ENCODE peak calls at places on chromosomes 2 and 18, in four cellular contexts. U, Q, E and P are unnamed samples.

GRCh38 chr2:59297829-59298228 is 1056.7 kb upstream of the FANCL start:
- DNase-seq in U (no peak), Q (no peak), E (no peak), P (no peak)

GRCh38 chr2:48305569-48305968 is 224.4 kb upstream of the STON1 start:
- DNase-seq in U (no peak), Q (no peak), E (no peak), P (no peak)

GRCh38 chr2:149606251-149606811 is 18.8 kb upstream of the MMADHC start:
- DNase-seq in U (no peak), Q (no peak), E (no peak), P (no peak)

GRCh38 chr2:1791670-1792069 is 47.4 kb upstream of the PXDN start:
- DNase-seq in U (no peak), Q (no peak), E (no peak), P (no peak)

GRCh38 chr2:224901121-224901676 is 141.1 kb downstream of the DOCK10 start:
- DNase-seq in U (no peak), Q (no peak), E (no peak), P (no peak)

GRCh38 chr2:17757321-17757720 is 3.4 kb downstream of the GEN1 start:
- DNase-seq in U (no peak), Q (peak; percentile 29), E (no peak), P (no peak)

GRCh38 chr2:210363876-210364275 is 48.9 kb upstream of the MYL1 start:
- DNase-seq in U (no peak), Q (no peak), E (no peak), P (no peak)

GRCh38 chr2:219968685-219969345 is 341.4 kb downstream of the SLC4A3 start:
- DNase-seq in U (no peak), Q (no peak), E (no peak), P (no peak)

GRCh38 chr2:35428548-35428947 is 927.0 kb upstream of the CRIM1 start:
- DNase-seq in U (peak; percentile 60), Q (peak; percentile 10), E (peak; percentile 32), P (peak; percentile 25)

GRCh38 chr2:241218131-241219029 is 29.9 kb downstream of the ANO7 start:
- DNase-seq in U (peak; percentile 85), Q (peak; percentile 51), E (peak; percentile 55), P (peak; percentile 34)

GRCh38 chr18:9952633-9953416 is 39.0 kb downstream of the VAPA start:
- DNase-seq in U (no peak), Q (no peak), E (no peak), P (no peak)

GRCh38 chr2:110688594-110689091 is 10.8 kb upstream of the BUB1 start:
- DNase-seq in U (peak; percentile 90), Q (no peak), E (no peak), P (no peak)

GRCh38 chr2:111118455-111119003 is 2.2 kb upstream of the BCL2L11 start:
- DNase-seq in U (peak; percentile 63), Q (no peak), E (no peak), P (peak; percentile 55)

GRCh38 chr18:37889963-37890362 is 324.4 kb upstream of the CELF4 start:
- DNase-seq in U (peak; percentile 9), Q (no peak), E (no peak), P (no peak)

GRCh38 chr2:178804791-178805190 is 2.4 kb downstream of the TTN start:
- DNase-seq in U (peak; percentile 43), Q (no peak), E (no peak), P (no peak)

GRCh38 chr2:100857915-100858314 is 38.0 kb downstream of the NPAS2 start:
- DNase-seq in U (no peak), Q (no peak), E (no peak), P (no peak)

GRCh38 chr2:226600184-226600583 is 199.4 kb downstream of the IRS1 start:
- DNase-seq in U (no peak), Q (no peak), E (no peak), P (no peak)

GRCh38 chr2:45541450-45541849 is 69.6 kb downstream of the SRBD1 start:
- DNase-seq in U (no peak), Q (no peak), E (no peak), P (no peak)

GRCh38 chr2:188181439-188181838 is 110.2 kb upstream of the GULP1 start:
- DNase-seq in U (peak; percentile 61), Q (no peak), E (no peak), P (no peak)

GRCh38 chr2:23492941-23493340 is 108.0 kb downstream of the KLHL29 start:
- DNase-seq in U (no peak), Q (no peak), E (no peak), P (no peak)

DNA sequence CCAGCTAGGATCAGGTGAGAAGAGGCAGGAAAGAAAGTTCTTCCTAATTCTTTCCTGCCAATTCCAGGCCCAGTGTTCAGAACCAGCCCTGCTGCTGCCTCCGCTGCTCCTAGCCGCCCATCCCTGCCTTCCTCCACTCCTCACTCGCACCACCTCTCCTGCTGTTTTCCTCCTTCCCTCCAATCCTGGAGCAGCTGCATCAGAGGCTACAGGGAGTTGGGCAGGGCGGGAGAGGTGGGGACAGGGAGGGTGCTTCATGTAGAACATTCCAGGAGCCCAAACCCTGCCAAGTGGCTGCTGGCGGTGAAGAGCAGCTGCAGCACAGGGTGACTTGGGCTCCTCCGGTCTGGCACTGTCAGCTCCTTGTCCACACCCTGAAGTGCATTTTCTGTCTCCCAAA is 176.3 kb downstream of the TNS1 start:
- DNase-seq in U (no peak), Q (peak; percentile 49), E (no peak), P (peak; percentile 47)
- H3K36me3 ChIP-seq in U (no peaks in the 10 kb centered on the region), Q (no peaks in the 10 kb centered on the region), E (peaks cover 48% of the 10 kb centered on the region), P (no peaks in the 10 kb centered on the region)

GRCh38 chr2:42190191-42190590 is 21.0 kb downstream of the EML4 start:
- DNase-seq in U (no peak), Q (no peak), E (no peak), P (no peak)
- H3K4me1 ChIP-seq in U (peaks cover 5% of the 10 kb centered on the region), Q (peaks cover 27% of the 10 kb centered on the region), E (peaks cover 92% of the 10 kb centered on the region), P (no peaks in the 10 kb centered on the region)

GRCh38 chr2:40432916-40433315 is 19.0 kb downstream of the SLC8A1 start:
- DNase-seq in U (no peak), Q (no peak), E (no peak), P (no peak)

GRCh38 chr2:40434638-40435296 is 17.1 kb downstream of the SLC8A1 start:
- DNase-seq in U (no peak), Q (no peak), E (no peak), P (no peak)

GRCh38 chr2:40436093-40436475 is 15.8 kb downstream of the SLC8A1 start:
- DNase-seq in U (no peak), Q (no peak), E (no peak), P (no peak)

GRCh38 chr2:40433739-40434138 is 18.2 kb downstream of the SLC8A1 start:
- DNase-seq in U (no peak), Q (no peak), E (no peak), P (no peak)

GRCh38 chr2:40435426-40436092 is 16.3 kb downstream of the SLC8A1 start:
- DNase-seq in U (no peak), Q (no peak), E (no peak), P (no peak)
- H3K27ac ChIP-seq in U (no peak overlapping the region), Q (peak overlapping the region; percentile 34), E (peak overlapping the region; percentile 41), P (no peak overlapping the region)

DNA sequence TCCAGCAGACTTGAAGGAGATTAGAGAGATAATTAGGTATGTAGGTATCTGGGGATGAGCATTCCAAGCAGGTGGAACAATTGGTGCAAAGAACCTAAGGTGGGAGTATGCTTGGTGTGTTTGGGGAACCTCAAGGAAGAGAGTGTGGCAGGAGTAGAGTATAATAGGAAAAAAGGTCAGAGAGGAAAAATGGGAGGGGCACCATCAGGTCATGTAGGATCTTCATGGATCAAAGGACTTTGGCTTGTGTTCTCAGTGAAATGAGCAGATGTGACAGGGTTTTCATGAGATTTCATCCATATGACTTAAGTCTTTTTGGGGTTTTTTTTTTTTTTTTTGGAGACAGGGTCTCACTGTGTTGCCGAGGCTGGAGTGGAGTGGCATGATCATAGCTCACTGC is 47.3 kb downstream of the RBBP8 start:
- DNase-seq in U (no peak), Q (no peak), E (no peak), P (no peak)
- H3K36me3 ChIP-seq in U (peaks cover 22% of the 10 kb centered on the region), Q (no peaks in the 10 kb centered on the region), E (peaks cover 15% of the 10 kb centered on the region), P (no peaks in the 10 kb centered on the region)